ENCODE peak calls at places on chromosomes 4 and X, in four cellular contexts. D is sigmoid colon, M is upper lobe of left lung, V is endothelial cell of umbilical vein. S is an unnamed sample.

GRCh38 chr4:55435136-55435535 is 39.4 kb downstream of the TMEM165 start:
- DNase-seq in D (no peak), M (no peak), V (peak), S (no peak)

GRCh38 chr4:129950217-129950616 is 854.3 kb downstream of the C4orf33 start:
- DNase-seq in D (no peak), M (no peak), V (no peak), S (no peak)

GRCh38 chr4:151195801-151196200 is 81.2 kb upstream of the PRSS48 start:
- DNase-seq in D (no peak), M (no peak), V (peak), S (no peak)

GRCh38 chr4:88177981-88178632 is 19.7 kb upstream of the ABCG2 start:
- DNase-seq in D (no peak), M (no peak), V (peak), S (peak)

GRCh38 chr4:174592985-174593335 is 70.7 kb upstream of the HPGD start:
- DNase-seq in D (no peak), M (no peak), V (no peak), S (peak)

GRCh38 chr4:52572936-52573485 is 86.1 kb downstream of the USP46 start:
- DNase-seq in D (no peak), M (no peak), V (no peak), S (no peak)

GRCh38 chr4:66045913-66046312 is 375.6 kb upstream of the EPHA5 start:
- DNase-seq in D (no peak), M (no peak), V (no peak), S (no peak)

GRCh38 chr4:16843831-16844508 is 54.5 kb downstream of the LDB2 start:
- DNase-seq in D (no peak), M (no peak), V (peak), S (no peak)

DNA sequence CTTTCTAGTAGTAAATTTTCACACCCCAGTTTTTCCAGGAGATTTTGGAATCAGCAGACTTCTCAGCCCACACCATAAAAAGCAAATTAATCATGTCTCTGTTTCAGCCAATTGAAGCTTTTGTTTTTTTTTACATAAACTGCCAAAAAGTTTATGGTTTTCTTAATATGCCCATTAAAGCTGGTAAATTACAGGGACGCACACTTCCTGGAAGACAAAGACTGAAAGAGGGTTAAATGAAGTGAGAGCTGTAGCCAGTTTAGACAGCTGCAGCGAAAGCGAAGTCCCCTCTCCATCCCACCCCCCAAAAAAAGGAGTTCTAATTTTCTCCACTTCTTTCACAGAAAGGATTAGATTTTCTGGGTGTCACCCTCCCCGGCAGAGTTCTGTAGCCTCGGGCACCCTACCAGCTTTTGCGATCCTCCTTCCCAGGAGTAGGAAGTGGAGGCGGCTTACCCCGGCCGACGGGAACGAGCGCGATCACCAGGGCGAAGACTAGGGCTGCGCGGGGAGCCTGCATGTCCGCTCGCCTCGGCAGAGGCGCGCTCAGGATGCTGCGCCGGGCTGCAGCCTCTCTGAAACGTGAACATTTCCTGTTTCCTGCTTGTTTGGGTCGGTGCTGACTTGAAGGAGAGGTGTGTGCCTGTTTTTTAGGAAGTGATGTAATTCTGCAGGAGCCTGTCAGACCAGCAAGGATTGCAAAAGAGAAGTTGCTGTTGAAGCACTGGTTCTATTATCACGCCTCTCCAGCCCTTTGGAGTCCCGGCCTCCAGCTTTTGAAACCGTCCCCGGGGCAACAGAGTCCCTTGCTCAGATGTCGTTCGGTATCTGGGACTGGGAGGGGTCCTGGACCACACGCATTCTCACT is at the start of gene TMEM154:
- DNase-seq in D (peak), M (peak), V (peak), S (peak)
- TF ChIP-seq POLR2A in D (no peak), M (peak), V (peak), S (peak)

DNA sequence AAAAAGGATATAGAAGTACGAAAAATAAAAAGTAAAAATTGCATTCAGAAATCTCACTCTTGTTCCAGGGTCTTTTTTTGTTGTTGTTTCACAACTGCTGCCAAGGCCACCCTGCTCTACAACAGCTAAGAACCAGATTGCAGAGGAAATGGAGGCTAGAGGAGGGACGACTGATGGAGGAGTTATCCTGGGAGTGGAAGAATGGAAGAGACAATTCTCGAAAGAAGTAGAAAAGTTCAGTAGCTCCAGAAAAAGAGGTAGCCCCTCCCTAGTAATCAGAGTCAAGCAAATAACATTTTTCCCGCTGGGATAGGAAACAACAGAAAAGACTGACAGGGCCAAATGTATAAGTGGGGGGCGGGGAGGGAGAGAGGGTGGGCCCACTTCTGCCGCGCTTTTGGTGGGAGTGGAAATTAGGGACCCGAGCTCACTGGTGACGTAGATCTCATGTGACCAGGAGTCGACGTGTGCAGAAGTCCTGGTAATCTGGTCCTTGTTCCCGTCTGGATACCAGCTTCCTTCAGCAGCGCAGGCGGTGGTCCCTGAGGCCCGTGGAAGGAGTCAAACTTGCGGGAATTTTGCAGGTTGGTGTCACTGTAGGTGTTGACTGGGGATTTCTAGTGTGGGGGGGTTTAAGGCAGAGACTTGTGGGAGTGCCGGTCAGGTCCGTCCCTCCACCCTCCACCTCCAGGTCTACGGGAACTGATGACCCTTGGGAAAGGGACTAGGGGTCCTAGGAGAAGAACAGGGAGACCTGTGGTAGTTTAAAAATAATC is at the start of gene TCEAL9:
- DNase-seq in D (peak), M (no peak), V (peak), S (no peak)
- TF ChIP-seq POLR2A in D (peak), M (peak), V (peak), S (no peak)

DNA sequence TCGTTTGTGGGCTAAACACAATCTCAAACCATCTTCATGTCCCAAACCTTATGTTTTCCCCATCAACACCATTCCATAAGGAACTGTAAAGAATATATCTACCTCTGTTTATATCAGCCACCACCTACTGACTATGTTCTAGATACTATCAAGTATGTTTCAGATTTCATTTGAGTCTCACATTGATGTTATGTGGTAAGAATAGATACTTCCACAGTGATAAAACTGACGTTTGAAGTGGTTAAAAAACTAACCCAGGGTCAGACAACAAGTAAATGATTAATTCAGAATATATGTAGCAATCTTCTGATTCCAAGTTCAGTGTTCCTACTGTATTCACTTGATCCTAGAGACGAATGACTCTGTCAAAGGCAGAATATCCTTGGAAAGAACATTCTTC is 156.8 kb upstream of the RASGEF1B start:
- DNase-seq in D (no peak), M (no peak), V (no peak), S (no peak)
- TF ChIP-seq POLR2A in D (no peak), M (no peak), V (no peak), S (no peak)

DNA sequence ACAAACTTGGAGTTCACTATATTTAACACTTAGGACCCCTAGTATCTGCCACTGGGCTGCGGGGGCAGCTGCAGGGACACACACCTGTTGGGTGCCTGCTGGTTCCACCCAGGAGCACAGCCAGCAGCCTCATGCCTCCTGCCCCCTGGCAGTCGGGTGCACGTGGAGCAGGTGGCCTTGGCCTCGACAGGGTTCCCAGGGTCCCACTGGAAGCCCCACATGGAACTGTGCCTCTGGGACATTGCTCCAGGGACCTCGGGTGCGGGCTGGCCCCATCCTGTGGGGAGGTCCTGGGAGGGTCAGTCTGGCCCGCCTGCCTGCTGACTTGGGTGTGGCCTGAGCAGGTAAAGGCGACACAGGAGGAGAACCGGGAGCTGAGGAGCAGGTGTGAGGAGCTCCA is 18.0 kb downstream of the TACC3 start:
- DNase-seq in D (no peak), M (peak), V (no peak), S (no peak)
- TF ChIP-seq POLR2A in D (no peak), M (no peak), V (no peak), S (no peak)

DNA sequence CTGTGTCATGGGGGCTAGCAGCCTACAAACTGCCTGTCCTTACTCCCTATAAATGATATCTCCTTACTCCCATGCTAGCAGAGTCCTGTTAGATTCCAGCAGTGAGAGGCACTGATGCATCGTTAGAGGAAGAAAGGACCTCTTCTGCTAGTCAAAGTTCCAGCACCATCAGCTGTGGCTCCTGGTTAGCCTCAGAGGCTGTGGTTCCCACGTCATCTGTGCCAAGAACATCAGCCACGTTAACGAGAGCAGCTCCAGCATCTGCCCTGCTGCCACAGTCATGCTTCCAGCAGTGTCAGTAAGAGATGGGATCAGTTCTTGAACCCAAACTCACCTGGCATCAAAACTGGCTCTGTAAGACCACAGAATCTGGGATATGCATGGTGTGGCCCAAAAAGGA is 88.5 kb downstream of the SLC2A9 start:
- DNase-seq in D (no peak), M (no peak), V (no peak), S (no peak)
- TF ChIP-seq POLR2A in D (no peak), M (no peak), V (no peak), S (no peak)

DNA sequence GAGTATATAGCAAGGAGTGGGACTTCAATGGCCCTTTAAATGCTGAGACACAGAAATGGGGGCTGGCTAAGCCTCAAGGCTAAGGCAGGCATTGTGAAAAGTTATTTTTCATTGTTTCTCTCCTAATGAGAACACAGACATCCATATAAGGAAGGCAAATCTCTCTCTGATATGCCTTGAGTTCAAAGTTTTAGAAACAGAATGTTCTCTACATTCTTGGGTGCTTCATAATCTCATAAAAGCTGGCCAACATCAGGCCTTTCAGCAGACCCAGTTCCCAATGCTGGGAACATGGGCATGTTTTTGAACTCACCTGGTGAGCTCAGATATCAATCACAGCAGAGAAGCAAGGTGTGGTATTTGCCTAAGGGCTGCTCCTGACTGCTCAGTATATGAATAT is 19.4 kb upstream of the RAB40A start:
- DNase-seq in D (no peak), M (no peak), V (no peak), S (no peak)
- TF ChIP-seq POLR2A in D (no peak), M (no peak), V (no peak), S (no peak)

GRCh38 chrX:107857815-107858214 is 32.1 kb downstream of the MID2 start:
- DNase-seq in D (no peak), M (no peak), V (no peak), S (no peak)
- TF ChIP-seq POLR2A in D (no peak), M (no peak), V (no peak), S (no peak)

GRCh38 chrX:56563231-56564116 is at the start of gene UBQLN2:
- DNase-seq in D (peak), M (peak), V (peak), S (peak)
- TF ChIP-seq POLR2A in D (peak), M (peak), V (no peak), S (peak)

GRCh38 chrX:21944136-21944615 is 3.7 kb downstream of the SMS start:
- DNase-seq in D (no peak), M (no peak), V (no peak), S (no peak)

GRCh38 chrX:21943460-21944135 is 3.1 kb downstream of the SMS start:
- DNase-seq in D (no peak), M (no peak), V (peak), S (peak)

GRCh38 chrX:21934414-21934813 is 6.1 kb upstream of the SMS start:
- DNase-seq in D (no peak), M (no peak), V (no peak), S (no peak)

DNA sequence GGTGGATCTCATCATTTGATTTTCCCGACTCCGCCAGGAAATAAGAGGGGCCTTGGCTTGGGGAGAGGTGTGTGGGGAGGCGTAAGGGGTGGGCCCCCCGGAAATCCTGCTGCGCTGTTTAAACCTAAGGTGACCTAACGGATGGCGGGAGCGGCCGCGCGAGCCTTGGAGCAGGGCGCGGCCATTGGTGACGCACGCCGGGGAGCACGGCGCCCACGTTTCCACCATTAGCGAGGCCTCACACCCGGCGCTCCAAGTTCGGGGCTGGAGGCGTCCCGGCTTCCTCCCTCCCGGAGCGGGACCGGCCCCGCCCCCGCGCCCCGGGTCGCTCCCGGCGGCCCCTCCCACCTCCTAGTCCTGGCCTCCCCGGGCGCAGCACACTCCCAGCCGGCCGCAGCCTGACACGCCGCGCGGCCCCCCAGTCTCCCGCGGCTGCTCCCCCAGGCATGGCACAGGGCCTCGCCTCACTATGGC is at the start of gene SMS:
- DNase-seq in D (peak), M (peak), V (peak), S (peak)
- TF ChIP-seq POLR2A in D (peak), M (peak), V (peak), S (peak)

S was measured in NB4.